ENCODE peak calls at places on chromosomes 12 and 14, in nine cellular contexts. A is stimulated activated CD8-positive, alpha-beta memory T cell treated with anti-CD3 and anti-CD28 coated beads, Interleukin-4, amount 100 ng/mL, for 4 hours; Q is stimulated activated CD4-positive, alpha-beta T cell treated with anti-CD3 and anti-CD28 coated beads, Interleukin-4, amount 100 ng/mL, for 48 hours; X is astrocyte; K is OCI-M1; V is astrocyte of the cerebellum; T is HAP-1; U is lower leg skin; P is SK-N-DZ. I is an unnamed sample.

GRCh38 chr12:25591132-25591531 is 38.0 kb upstream of the LMNTD1 start:
- DNase-seq in A (no peak), Q (no peak), X (no peak), K (peak), V (no peak), T (no peak), U (no peak), P (no peak), I (no peak)

GRCh38 chr12:127268121-127268520 is 998.8 kb upstream of the TMEM132C start:
- DNase-seq in A (no peak), Q (no peak), X (peak), K (no peak), V (no peak), T (no peak), U (no peak), P (no peak), I (no peak)

GRCh38 chr12:50401383-50402155 is 884 bp downstream of the LARP4 start:
- DNase-seq in A (peak), Q (no peak), X (peak), K (peak), V (no peak), T (peak), U (peak), P (no peak), I (no peak)

GRCh38 chr12:111596985-111597730 is 2.0 kb downstream of the ATXN2 start:
- DNase-seq in A (no peak), Q (peak), X (peak), K (peak), V (no peak), T (peak), U (peak), P (peak), I (peak)

GRCh38 chr12:131415781-131416180 is 295.1 kb upstream of the SFSWAP start:
- DNase-seq in A (no peak), Q (no peak), X (no peak), K (peak), V (no peak), T (peak), U (no peak), P (peak), I (no peak)

GRCh38 chr12:89709994-89710872 is 1.6 kb upstream of the ATP2B1 start:
- DNase-seq in A (no peak), Q (peak), X (no peak), K (peak), V (no peak), T (peak), U (peak), P (peak), I (no peak)

GRCh38 chr14:105021656-105022275 is 883 bp upstream of the CDCA4 start:
- DNase-seq in A (no peak), Q (no peak), X (no peak), K (peak), V (no peak), T (peak), U (no peak), P (peak), I (no peak)

GRCh38 chr14:52937869-52938268 is 13.0 kb downstream of the FERMT2 start:
- DNase-seq in A (no peak), Q (no peak), X (no peak), K (no peak), V (no peak), T (no peak), U (no peak), P (no peak), I (no peak)

GRCh38 chr12:52007982-52008510 is 1.3 kb downstream of the TAMALIN start:
- DNase-seq in A (no peak), Q (no peak), X (no peak), K (no peak), V (no peak), T (no peak), U (no peak), P (no peak), I (no peak)

GRCh38 chr14:97185186-97185585 is 388.0 kb downstream of the VRK1 start:
- DNase-seq in A (no peak), Q (no peak), X (no peak), K (peak), V (no peak), T (no peak), U (no peak), P (no peak), I (no peak)

GRCh38 chr12:18700254-18700653 is 37.6 kb downstream of the PLCZ1 start:
- DNase-seq in A (no peak), Q (no peak), X (peak), K (no peak), V (peak), T (no peak), U (peak), P (no peak), I (no peak)

GRCh38 chr12:106601031-106601430 is 18.2 kb downstream of the RFX4 start:
- DNase-seq in A (no peak), Q (no peak), X (no peak), K (no peak), V (no peak), T (peak), U (no peak), P (peak), I (no peak)

GRCh38 chr12:119180380-119181040 is 1.8 kb downstream of the HSPB8 start:
- DNase-seq in A (no peak), Q (no peak), X (peak), K (no peak), V (no peak), T (no peak), U (peak), P (no peak), I (no peak)

GRCh38 chr12:122894173-122895121 is 1.5 kb downstream of the VPS37B start:
- DNase-seq in A (no peak), Q (no peak), X (no peak), K (peak), V (no peak), T (no peak), U (no peak), P (no peak), I (no peak)

GRCh38 chr14:36524874-36525745 is 5.1 kb upstream of the NKX2-1 start:
- DNase-seq in A (no peak), Q (no peak), X (no peak), K (no peak), V (no peak), T (peak), U (no peak), P (no peak), I (no peak)

GRCh38 chr14:96105921-96106441 is 66.8 kb downstream of the C14orf132 start:
- DNase-seq in A (no peak), Q (no peak), X (peak), K (no peak), V (no peak), T (no peak), U (peak), P (no peak), I (no peak)

GRCh38 chr14:67785270-67786109 is 30.9 kb downstream of the ZFYVE26 start:
- DNase-seq in A (no peak), Q (no peak), X (no peak), K (no peak), V (no peak), T (no peak), U (no peak), P (no peak), I (no peak)

GRCh38 chr12:12929696-12930095 is 22.3 kb downstream of the GPRC5D start:
- DNase-seq in A (no peak), Q (no peak), X (no peak), K (no peak), V (no peak), T (no peak), U (no peak), P (no peak), I (no peak)

GRCh38 chr12:132173135-132174014 is 29.1 kb downstream of the NOC4L start:
- DNase-seq in A (no peak), Q (no peak), X (no peak), K (no peak), V (no peak), T (no peak), U (no peak), P (no peak), I (no peak)

GRCh38 chr12:111034148-111034910 is 114.0 kb upstream of the MYL2 start:
- DNase-seq in A (no peak), Q (no peak), X (no peak), K (no peak), V (no peak), T (peak), U (no peak), P (peak), I (no peak)

GRCh38 chr14:95255487-95255886 is 64.2 kb downstream of the CLMN start:
- DNase-seq in A (no peak), Q (no peak), X (peak), K (peak), V (no peak), T (peak), U (peak), P (no peak), I (no peak)

GRCh38 chr14:101956179-101956885 is 8.0 kb upstream of the DYNC1H1 start:
- DNase-seq in A (no peak), Q (no peak), X (no peak), K (no peak), V (no peak), T (no peak), U (no peak), P (peak), I (no peak)

GRCh38 chr12:109744991-109745942 is 31.6 kb downstream of the FAM222A start:
- DNase-seq in A (no peak), Q (no peak), X (no peak), K (peak), V (no peak), T (no peak), U (no peak), P (no peak), I (no peak)

GRCh38 chr12:78864483-78865296 is at the start of gene SYT1:
- DNase-seq in A (no peak), Q (no peak), X (peak), K (no peak), V (peak), T (no peak), U (no peak), P (peak), I (no peak)

GRCh38 chr14:63186453-63186852 is 17.8 kb upstream of the RHOJ start:
- DNase-seq in A (no peak), Q (no peak), X (peak), K (no peak), V (peak), T (no peak), U (no peak), P (no peak), I (no peak)

GRCh38 chr12:69658203-69658602 is 40.9 kb downstream of the BEST3 start:
- DNase-seq in A (no peak), Q (no peak), X (no peak), K (no peak), V (no peak), T (no peak), U (no peak), P (no peak), I (no peak)

GRCh38 chr14:103703433-103704385 is 11.5 kb downstream of the XRCC3 start:
- DNase-seq in A (no peak), Q (no peak), X (no peak), K (no peak), V (no peak), T (no peak), U (no peak), P (no peak), I (no peak)

GRCh38 chr12:101761347-101761746 is 22.1 kb upstream of the SYCP3 start:
- DNase-seq in A (no peak), Q (no peak), X (no peak), K (no peak), V (no peak), T (no peak), U (no peak), P (no peak), I (no peak)

GRCh38 chr12:131773582-131774221 is 54.5 kb upstream of the MMP17 start:
- DNase-seq in A (no peak), Q (no peak), X (no peak), K (no peak), V (no peak), T (no peak), U (no peak), P (no peak), I (no peak)

GRCh38 chr14:68668028-68668427 is 124.8 kb downstream of the ZFP36L1 start:
- DNase-seq in A (no peak), Q (no peak), X (no peak), K (no peak), V (no peak), T (no peak), U (no peak), P (no peak), I (no peak)

GRCh38 chr14:68248481-68249255 is 429.1 kb downstream of the RAD51B start:
- DNase-seq in A (no peak), Q (no peak), X (peak), K (peak), V (peak), T (peak), U (no peak), P (peak), I (no peak)

GRCh38 chr12:124804011-124804621 is 59.5 kb downstream of the SCARB1 start:
- DNase-seq in A (no peak), Q (no peak), X (peak), K (peak), V (peak), T (no peak), U (peak), P (peak), I (no peak)

GRCh38 chr14:88005050-88005481 is at the start of gene GPR65:
- DNase-seq in A (no peak), Q (no peak), X (no peak), K (peak), V (no peak), T (no peak), U (no peak), P (no peak), I (peak)

GRCh38 chr14:56064513-56064912 is 53.7 kb upstream of the PELI2 start:
- DNase-seq in A (no peak), Q (no peak), X (no peak), K (no peak), V (no peak), T (no peak), U (no peak), P (no peak), I (no peak)

GRCh38 chr14:87170179-87170578 is 822.8 kb downstream of the GALC start:
- DNase-seq in A (no peak), Q (no peak), X (no peak), K (no peak), V (no peak), T (no peak), U (no peak), P (no peak), I (no peak)

GRCh38 chr12:25388216-25388615 is 137.5 kb upstream of the KRAS start:
- DNase-seq in A (no peak), Q (no peak), X (peak), K (peak), V (peak), T (no peak), U (no peak), P (no peak), I (peak)

GRCh38 chr12:46124848-46125619 is 134.7 kb upstream of the SCAF11 start:
- DNase-seq in A (peak), Q (peak), X (peak), K (peak), V (peak), T (peak), U (peak), P (peak), I (peak)

I was measured in activated T-helper 2 cell treated with anti-CD3 and anti-CD28 coated beads, Interferon-gamma antibody, Interleukin-2, Interleukin-4, amounts not matched to agents 10 μg/mL and 5 μg/mL and 100 μg/mL, durations not matched to agents 14 hours and 24 hours and 36 hours.